ENCODE peak calls at places on chromosomes 4 and X, in four cellular contexts. L is HepG2, U is GM12878, Z is H1. Y is an unnamed sample. For H3K4me1, the result is how much of the 10 kb centered on the place peaks cover.

GRCh38 chrX:129772796-129773431 is 6.8 kb upstream of the SASH3 start:
- DNase-seq in L (no peak), U (peak), Z (no peak), Y (no peak)

GRCh38 chrX:13750204-13750603 is 15.7 kb downstream of the OFD1 start:
- DNase-seq in L (peak), U (no peak), Z (no peak), Y (no peak)

GRCh38 chr4:118888666-118889312 is at the start of gene SYNPO2:
- DNase-seq in L (no peak), U (no peak), Z (peak), Y (peak)

GRCh38 chr4:152700151-152700550 is 20.4 kb upstream of the TMEM154 start:
- DNase-seq in L (no peak), U (no peak), Z (peak), Y (no peak)

GRCh38 chrX:153863251-153863991 is 22.6 kb downstream of the L1CAM start:
- DNase-seq in L (no peak), U (no peak), Z (no peak), Y (no peak)

GRCh38 chrX:115449742-115450141 is 111.2 kb upstream of the PLS3 start:
- DNase-seq in L (peak), U (no peak), Z (no peak), Y (no peak)

GRCh38 chrX:31679861-31680260 is 608.0 kb upstream of the FTHL17 start:
- DNase-seq in L (no peak), U (no peak), Z (no peak), Y (no peak)

GRCh38 chr4:113069212-113069892 is 19.9 kb downstream of the ANK2 start:
- DNase-seq in L (peak), U (no peak), Z (no peak), Y (no peak)

GRCh38 chr4:119207051-119207450 is 5.5 kb upstream of the USP53 start:
- DNase-seq in L (no peak), U (no peak), Z (no peak), Y (no peak)

GRCh38 chr4:2954358-2955185 is 8.6 kb downstream of the NOP14 start:
- DNase-seq in L (no peak), U (peak), Z (peak), Y (no peak)

DNA sequence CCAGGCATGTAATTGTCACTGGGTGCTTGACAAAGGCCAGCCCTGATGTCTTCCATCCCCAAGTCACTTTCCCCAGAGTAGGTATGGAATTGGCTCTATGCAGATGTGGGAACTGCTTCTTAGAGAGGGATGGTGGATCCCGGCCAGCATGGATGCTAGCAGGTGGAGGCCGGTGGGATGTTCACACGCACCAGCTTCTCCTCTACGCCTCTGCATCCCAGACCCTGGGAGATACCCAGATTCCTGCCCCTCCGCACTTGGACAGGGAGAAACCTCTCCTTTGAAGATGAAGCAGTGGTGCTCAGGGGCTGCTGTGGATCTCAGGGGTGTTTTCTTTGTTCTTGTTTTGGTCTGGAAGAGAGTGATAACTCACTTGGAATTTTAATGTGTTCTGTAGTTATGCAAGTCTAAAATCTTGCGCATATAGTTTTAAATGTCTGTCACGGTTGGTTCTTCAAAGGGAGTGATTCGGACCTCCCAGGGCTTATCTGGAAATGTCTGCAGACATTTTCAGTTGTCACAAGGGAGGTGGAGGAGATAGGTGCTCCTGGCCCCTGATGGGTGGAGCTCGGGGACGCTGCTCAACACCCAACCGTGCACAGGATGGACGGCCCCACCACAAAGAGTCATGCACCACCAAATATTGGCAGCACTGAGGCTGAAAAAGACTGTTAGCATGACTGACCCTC is 308.0 kb downstream of the DHRSX start:
- DNase-seq in L (no peak), U (no peak), Z (no peak), Y (no peak)
- TF ChIP-seq SUZ12 in L (no peak), U (no peak), Z (no peak), Y (no peak)

GRCh38 chrX:5971300-5971699 is 257.4 kb downstream of the NLGN4X start:
- DNase-seq in L (no peak), U (no peak), Z (no peak), Y (no peak)

GRCh38 chrX:5965406-5965805 is 263.3 kb downstream of the NLGN4X start:
- DNase-seq in L (no peak), U (no peak), Z (no peak), Y (no peak)
- H3K4me1 ChIP-seq in L (under half), U (under half), Z (under half), Y (under half)

DNA sequence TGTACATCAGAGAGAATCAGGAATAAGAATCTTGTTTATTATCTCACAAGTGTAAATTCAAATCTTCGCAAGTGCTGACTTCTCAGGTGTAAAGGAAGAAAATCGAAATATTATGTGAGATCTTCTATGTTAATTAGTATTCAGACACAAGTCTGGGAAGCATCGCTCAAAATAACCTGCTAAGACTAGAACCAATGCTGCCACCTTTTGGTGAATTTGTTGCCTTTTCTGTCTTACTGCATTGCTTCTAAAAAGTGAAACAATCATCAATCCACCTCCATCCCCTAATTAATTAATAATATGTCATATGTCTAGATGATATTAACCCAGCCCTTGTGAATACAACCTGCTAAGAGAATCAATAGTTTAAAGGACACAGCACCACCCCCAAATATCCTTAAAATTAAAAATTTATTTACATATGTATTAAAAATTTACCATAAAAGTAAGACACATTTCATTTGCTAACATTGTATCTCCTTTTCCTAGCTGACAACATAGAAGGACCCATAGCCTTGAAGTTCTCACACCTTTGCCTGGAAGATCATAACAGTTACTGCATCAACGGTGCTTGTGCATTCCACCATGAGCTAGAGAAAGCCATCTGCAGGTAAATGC is 3.5 kb downstream of the EPGN start:
- DNase-seq in L (peak), U (peak), Z (no peak), Y (peak)
- TF ChIP-seq SUZ12 in L (no peak), U (no peak), Z (no peak), Y (no peak)

GRCh38 chr4:185141777-185142176 is 1.3 kb upstream of the SLC25A4 start:
- DNase-seq in L (no peak), U (no peak), Z (no peak), Y (no peak)
- H3K4me1 ChIP-seq in L (under half), U (under half), Z (under half), Y (under half)

DNA sequence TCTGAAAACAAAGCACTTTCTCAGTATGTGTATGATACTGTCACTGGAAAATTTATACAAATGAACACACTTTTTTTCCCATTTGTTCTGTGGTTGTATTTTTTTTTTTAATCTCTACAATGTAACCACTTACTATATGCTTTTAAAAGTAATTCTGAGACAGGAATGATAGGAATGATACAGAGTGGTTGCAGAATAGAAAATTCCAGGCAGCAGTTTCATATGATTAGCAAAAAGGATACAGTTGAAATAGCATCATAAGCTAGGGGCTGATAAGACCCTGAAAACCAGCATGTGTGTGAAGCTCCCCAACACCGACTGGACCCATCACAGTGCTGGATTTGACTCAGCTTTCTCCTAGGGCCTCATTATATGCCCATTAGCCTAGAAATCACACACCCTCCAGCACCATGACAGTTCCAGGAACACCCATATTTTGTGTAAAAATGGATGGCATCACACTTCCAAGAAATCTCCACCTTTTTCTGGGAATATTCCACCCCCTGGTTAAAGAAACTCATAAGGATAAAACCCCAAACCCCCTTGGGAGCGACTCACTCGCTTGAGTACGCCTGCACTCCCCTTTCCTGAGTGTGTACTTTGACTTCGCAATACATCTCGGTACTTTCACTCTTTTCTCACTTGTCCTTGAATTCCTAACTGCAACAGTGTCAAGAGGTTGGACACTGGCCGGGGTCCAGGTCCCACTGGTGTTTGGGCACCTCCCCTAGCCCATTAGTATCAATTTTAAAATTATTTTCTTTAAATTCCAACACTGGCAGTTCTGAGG is 77.4 kb upstream of the AGA start:
- DNase-seq in L (no peak), U (no peak), Z (no peak), Y (no peak)
- TF ChIP-seq SUZ12 in L (no peak), U (no peak), Z (no peak), Y (no peak)

DNA sequence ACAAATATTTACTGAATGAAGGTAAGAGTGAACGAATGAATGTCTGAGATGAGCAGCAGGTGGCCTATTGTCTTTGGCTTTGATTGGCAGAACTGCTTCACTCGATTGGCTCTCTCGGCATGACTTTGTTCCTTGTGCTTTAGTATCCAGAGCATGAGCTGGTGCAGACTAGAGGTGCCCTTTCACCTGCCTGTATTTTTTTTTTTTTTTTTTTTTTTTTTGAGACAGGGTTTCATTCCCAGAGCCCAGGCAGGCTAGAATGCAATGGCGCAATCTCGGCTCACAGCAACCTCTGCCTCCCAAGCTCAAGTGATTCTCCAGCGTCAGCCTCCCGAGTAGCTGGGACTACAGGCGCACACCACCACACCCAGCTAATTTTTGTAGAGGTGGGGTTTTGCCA is 38.9 kb downstream of the SRPX2 start:
- DNase-seq in L (peak), U (no peak), Z (no peak), Y (no peak)
- H3K4me1 ChIP-seq in L (under half), U (under half), Z (under half), Y (under half)

DNA sequence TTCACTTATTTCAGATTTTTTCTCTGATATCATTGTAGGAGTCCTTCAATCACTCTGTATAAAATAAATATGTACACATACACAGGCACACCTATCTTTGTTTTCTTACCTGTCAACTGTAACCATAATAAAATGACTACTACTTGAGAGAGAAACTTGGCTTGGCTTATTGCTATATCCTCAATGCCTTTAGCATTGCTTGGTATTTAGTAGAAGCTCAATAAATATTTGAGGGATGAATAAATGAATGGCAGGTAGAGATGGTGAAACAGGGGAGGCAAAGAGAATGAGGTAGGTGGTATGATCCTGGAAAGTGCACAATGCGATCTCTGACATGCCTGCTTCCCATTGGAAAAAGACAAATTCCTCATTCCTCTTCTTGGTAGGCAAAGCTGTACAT is 21.8 kb upstream of the CXCL6 start:
- DNase-seq in L (no peak), U (no peak), Z (no peak), Y (no peak)
- TF ChIP-seq SUZ12 in L (no peak), U (no peak), Z (no peak), Y (no peak)

DNA sequence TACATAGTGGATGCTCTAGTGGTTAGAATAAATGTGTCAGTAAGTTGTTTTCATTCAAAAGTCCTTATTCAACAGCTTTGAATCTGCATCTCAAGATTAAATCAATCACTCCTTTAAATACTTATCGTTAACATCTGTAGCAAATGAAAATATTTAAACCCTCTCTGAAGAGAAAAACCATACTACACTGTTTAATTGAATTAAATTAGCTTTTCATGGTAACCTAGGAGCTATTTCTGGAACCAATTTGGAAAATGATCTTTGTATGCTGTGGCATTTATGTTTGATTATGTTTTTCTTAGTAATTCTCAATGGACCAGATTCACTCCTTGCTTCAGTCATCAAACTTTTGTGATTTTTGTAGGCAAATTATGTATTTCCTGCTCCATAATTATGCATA is 9.7 kb downstream of the BMPR1B start:
- DNase-seq in L (no peak), U (no peak), Z (no peak), Y (no peak)
- H3K4me1 ChIP-seq in L (under half), U (under half), Z (under half), Y (under half)

DNA sequence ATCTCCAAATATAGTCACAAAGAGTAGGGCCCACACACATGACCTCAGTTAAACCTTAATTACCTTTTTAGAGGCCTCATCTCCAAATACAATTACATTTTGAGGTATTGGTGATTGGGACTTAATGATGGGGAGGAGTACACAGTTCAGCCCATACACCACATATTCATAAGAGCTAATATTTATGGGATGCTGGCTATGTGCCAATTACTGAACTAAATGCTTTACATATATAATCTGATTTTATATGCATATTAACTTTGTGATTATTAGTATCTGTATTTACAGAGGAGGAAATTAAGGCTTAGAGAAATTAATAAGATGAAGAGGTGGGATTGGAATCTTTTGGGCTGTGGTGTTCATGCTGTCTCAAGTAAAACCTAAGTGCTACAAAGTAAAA is 17.8 kb downstream of the SMARCAD1 start:
- DNase-seq in L (no peak), U (no peak), Z (no peak), Y (no peak)
- TF ChIP-seq SUZ12 in L (no peak), U (no peak), Z (no peak), Y (no peak)

GRCh38 chr4:94453534-94453963 is 1.8 kb downstream of the PDLIM5 start:
- DNase-seq in L (peak), U (no peak), Z (no peak), Y (no peak)
- H3K4me1 ChIP-seq in L (half or more), U (under half), Z (under half), Y (under half)

Y was measured in NT2/D1.